ENCODE peak calls at places on chromosomes 6 and 20, in five cellular contexts. One of them, this sample, is unnamed.

GRCh38 chr6:70901324-70901723 is 55.5 kb downstream of the B3GAT2 start:
- DNase-seq in AG04450: no peak
- DNase-seq in SK-N-SH: no peak
- DNase-seq in IMR-90: no peak
- DNase-seq in stomach: no peak
- DNase-seq in this sample: no peak

GRCh38 chr6:167567142-167568033 is 242.5 kb downstream of the TTLL2 start:
- DNase-seq in AG04450: no peak
- DNase-seq in SK-N-SH: no peak
- DNase-seq in IMR-90: no peak
- DNase-seq in stomach: no peak
- DNase-seq in this sample: no peak

GRCh38 chr20:33915726-33916331 is 77.9 kb upstream of the RALY start:
- DNase-seq in AG04450: no peak
- DNase-seq in SK-N-SH: peak; percentile 44
- DNase-seq in IMR-90: no peak
- DNase-seq in stomach: peak; percentile 52
- DNase-seq in this sample: no peak

GRCh38 chr20:58313366-58313765 is 3.9 kb downstream of the RAB22A start:
- DNase-seq in AG04450: no peak
- DNase-seq in SK-N-SH: no peak
- DNase-seq in IMR-90: no peak
- DNase-seq in stomach: no peak
- DNase-seq in this sample: no peak

GRCh38 chr6:53728570-53729194 is 63.1 kb upstream of the KLHL31 start:
- DNase-seq in AG04450: peak; percentile 11
- DNase-seq in SK-N-SH: peak; percentile 54
- DNase-seq in IMR-90: peak; percentile 49
- DNase-seq in stomach: peak; percentile 61
- DNase-seq in this sample: peak; percentile 53

GRCh38 chr6:22363166-22363965 is 66.5 kb upstream of the PRL start:
- DNase-seq in AG04450: no peak
- DNase-seq in SK-N-SH: no peak
- DNase-seq in IMR-90: no peak
- DNase-seq in stomach: no peak
- DNase-seq in this sample: no peak

GRCh38 chr6:170134077-170135040 is 156.5 kb downstream of the DLL1 start:
- DNase-seq in AG04450: no peak
- DNase-seq in SK-N-SH: no peak
- DNase-seq in IMR-90: no peak
- DNase-seq in stomach: peak; percentile 70
- DNase-seq in this sample: no peak

GRCh38 chr20:63117151-63117550 is 98.8 kb downstream of the YTHDF1 start:
- DNase-seq in AG04450: no peak
- DNase-seq in SK-N-SH: no peak
- DNase-seq in IMR-90: no peak
- DNase-seq in stomach: no peak
- DNase-seq in this sample: no peak

GRCh38 chr6:112296122-112296521 is 41.8 kb upstream of the LAMA4 start:
- DNase-seq in AG04450: no peak
- DNase-seq in SK-N-SH: no peak
- DNase-seq in IMR-90: peak; percentile 67
- DNase-seq in stomach: no peak
- DNase-seq in this sample: peak; percentile 5

GRCh38 chr20:44714102-44714700 is 968 bp upstream of the CCN5 start:
- DNase-seq in AG04450: no peak
- DNase-seq in SK-N-SH: no peak
- DNase-seq in IMR-90: no peak
- DNase-seq in stomach: peak; percentile 44
- DNase-seq in this sample: peak; percentile 22

GRCh38 chr20:44717986-44718385 is 2.8 kb downstream of the CCN5 start:
- DNase-seq in AG04450: no peak
- DNase-seq in SK-N-SH: peak; percentile 58
- DNase-seq in IMR-90: no peak
- DNase-seq in stomach: no peak
- DNase-seq in this sample: no peak

GRCh38 chr20:44716309-44717106 is 1.3 kb downstream of the CCN5 start:
- DNase-seq in AG04450: no peak
- DNase-seq in SK-N-SH: no peak
- DNase-seq in IMR-90: no peak
- DNase-seq in stomach: no peak
- DNase-seq in this sample: no peak

GRCh38 chr20:44715495-44716308 is 533 bp downstream of the CCN5 start:
- DNase-seq in AG04450: no peak
- DNase-seq in SK-N-SH: no peak
- DNase-seq in IMR-90: no peak
- DNase-seq in stomach: no peak
- DNase-seq in this sample: no peak

GRCh38 chr20:44714701-44715494 is at the start of gene CCN5:
- DNase-seq in AG04450: no peak
- DNase-seq in SK-N-SH: peak; percentile 67
- DNase-seq in IMR-90: peak; percentile 64
- DNase-seq in stomach: peak; percentile 93
- DNase-seq in this sample: peak; percentile 88
- H3K27ac ChIP-seq in AG04450: no peak within 1 kb of the TSS
- H3K27ac ChIP-seq in SK-N-SH: no peak within 1 kb of the TSS
- H3K27ac ChIP-seq in IMR-90: peak within 1 kb of the TSS; percentile 6
- H3K27ac ChIP-seq in stomach: peak within 1 kb of the TSS; percentile 62
- H3K27ac ChIP-seq in this sample: peak within 1 kb of the TSS; percentile 49

GRCh38 chr6:166173292-166173951 is 5.8 kb upstream of the TBXT start:
- DNase-seq in AG04450: no peak
- DNase-seq in SK-N-SH: peak; percentile 49
- DNase-seq in IMR-90: no peak
- DNase-seq in stomach: peak; percentile 40
- DNase-seq in this sample: peak; percentile 88
- H3K27me3 ChIP-seq in AG04450: peaks cover 47% of the 10 kb centered on the region
- H3K27me3 ChIP-seq in SK-N-SH: peaks cover 43% of the 10 kb centered on the region
- H3K27me3 ChIP-seq in IMR-90: peaks cover 45% of the 10 kb centered on the region
- H3K27me3 ChIP-seq in stomach: peaks cover 68% of the 10 kb centered on the region
- H3K27me3 ChIP-seq in this sample: no peaks in the 10 kb centered on the region

DNA sequence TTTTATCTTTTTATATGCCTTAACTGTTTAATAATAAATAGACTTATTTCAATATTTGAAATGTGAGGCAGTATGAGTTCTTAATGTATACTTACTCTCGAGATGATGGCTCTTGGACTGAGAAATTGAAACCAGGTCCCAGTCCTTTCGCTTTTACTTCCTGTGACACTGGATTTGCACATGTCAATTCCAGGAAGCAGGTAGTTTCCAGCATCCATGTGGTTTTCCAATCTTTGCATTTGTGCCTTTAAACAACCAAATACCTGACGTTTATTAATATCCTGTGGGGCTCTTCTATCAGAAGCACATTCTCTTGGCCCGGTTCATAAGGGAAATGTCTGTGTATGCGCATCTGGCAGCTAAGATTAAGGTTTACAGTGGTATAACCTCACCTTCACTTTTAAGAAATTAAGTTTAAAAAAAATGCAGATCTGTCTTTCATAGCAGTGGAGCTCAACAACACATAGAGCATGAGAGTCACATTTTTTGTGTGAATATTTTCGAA is 13.1 kb downstream of the UTRN start:
- DNase-seq in AG04450: no peak
- DNase-seq in SK-N-SH: no peak
- DNase-seq in IMR-90: no peak
- DNase-seq in stomach: no peak
- DNase-seq in this sample: no peak
- H3K4me3 ChIP-seq in AG04450: no peak overlapping the region
- H3K4me3 ChIP-seq in SK-N-SH: no peak overlapping the region
- H3K4me3 ChIP-seq in IMR-90: no peak overlapping the region
- H3K4me3 ChIP-seq in stomach: peak overlapping the region; percentile 17
- H3K4me3 ChIP-seq in this sample: no peak overlapping the region

GRCh38 chr6:89669002-89669401 is 30.5 kb upstream of the LYRM2 start:
- DNase-seq in AG04450: no peak
- DNase-seq in SK-N-SH: no peak
- DNase-seq in IMR-90: peak; percentile 44
- DNase-seq in stomach: no peak
- DNase-seq in this sample: no peak
- H3K27ac ChIP-seq in AG04450: no peak overlapping the region
- H3K27ac ChIP-seq in SK-N-SH: no peak overlapping the region
- H3K27ac ChIP-seq in IMR-90: no peak overlapping the region
- H3K27ac ChIP-seq in stomach: no peak overlapping the region
- H3K27ac ChIP-seq in this sample: no peak overlapping the region

GRCh38 chr6:1312193-1312443 is 220 bp downstream of the FOXQ1 start:
- DNase-seq in AG04450: no peak
- DNase-seq in SK-N-SH: peak; percentile 21
- DNase-seq in IMR-90: no peak
- DNase-seq in stomach: no peak
- DNase-seq in this sample: no peak
- H3K27me3 ChIP-seq in AG04450: peaks cover 68% of the 10 kb centered on the region
- H3K27me3 ChIP-seq in SK-N-SH: peaks cover 69% of the 10 kb centered on the region
- H3K27me3 ChIP-seq in IMR-90: peaks cover 72% of the 10 kb centered on the region
- H3K27me3 ChIP-seq in stomach: peaks cover 74% of the 10 kb centered on the region
- H3K27me3 ChIP-seq in this sample: no peaks in the 10 kb centered on the region

DNA sequence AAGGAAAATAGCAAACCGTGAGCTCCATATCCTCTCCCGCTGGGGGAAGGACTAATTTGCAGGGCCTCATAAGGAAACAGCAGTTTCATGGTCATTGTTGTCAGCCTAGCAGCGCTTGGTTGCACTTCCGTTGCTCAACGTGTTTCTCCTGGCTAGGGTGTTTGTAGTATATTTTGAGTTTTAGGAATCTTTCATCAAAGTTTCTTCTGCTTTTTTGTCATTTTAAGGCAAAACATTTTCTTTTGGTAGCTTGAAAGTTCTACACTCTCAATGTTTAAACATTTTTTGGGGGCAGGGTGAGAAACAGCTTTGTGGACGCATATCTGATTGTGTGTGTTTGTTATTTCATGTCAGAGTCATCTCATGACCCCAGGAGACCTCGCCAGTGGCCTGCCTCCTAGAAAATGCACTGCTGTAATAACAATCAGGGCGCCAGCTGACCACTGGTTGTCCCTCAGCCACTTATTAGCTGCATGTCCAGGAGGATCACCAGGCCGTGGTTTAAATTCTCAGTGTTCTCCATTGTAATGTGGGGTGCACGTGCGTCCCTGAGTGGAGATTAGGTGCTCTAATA is 20.6 kb downstream of the JARID2 start:
- DNase-seq in AG04450: no peak
- DNase-seq in SK-N-SH: no peak
- DNase-seq in IMR-90: no peak
- DNase-seq in stomach: no peak
- DNase-seq in this sample: no peak
- H3K4me3 ChIP-seq in AG04450: no peak overlapping the region
- H3K4me3 ChIP-seq in SK-N-SH: no peak overlapping the region
- H3K4me3 ChIP-seq in IMR-90: no peak overlapping the region
- H3K4me3 ChIP-seq in stomach: no peak overlapping the region
- H3K4me3 ChIP-seq in this sample: no peak overlapping the region

DNA sequence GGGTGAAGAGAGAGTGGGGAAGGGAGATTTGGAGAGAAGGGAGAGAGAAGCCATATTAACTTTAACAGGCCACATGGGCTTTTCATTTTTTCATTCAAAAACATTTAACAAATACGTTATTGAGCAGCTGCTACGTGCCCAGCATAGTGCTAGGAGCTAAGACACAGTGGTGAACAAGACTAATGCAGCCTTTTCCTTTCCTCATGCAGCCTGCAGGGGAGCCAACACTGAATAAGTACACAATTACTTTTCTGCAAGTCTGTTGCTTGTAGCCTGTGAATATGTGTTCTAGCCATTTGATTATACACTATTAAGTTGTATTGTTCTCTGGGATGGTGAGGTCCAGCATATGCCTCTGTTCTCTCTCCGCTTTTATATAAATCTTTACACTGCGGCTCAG is 1.9 kb upstream of the BLOC1S5 start:
- DNase-seq in AG04450: no peak
- DNase-seq in SK-N-SH: no peak
- DNase-seq in IMR-90: no peak
- DNase-seq in stomach: no peak
- DNase-seq in this sample: no peak
- H3K27ac ChIP-seq in AG04450: no peak overlapping the region
- H3K27ac ChIP-seq in SK-N-SH: no peak overlapping the region
- H3K27ac ChIP-seq in IMR-90: no peak overlapping the region
- H3K27ac ChIP-seq in stomach: no peak overlapping the region
- H3K27ac ChIP-seq in this sample: no peak overlapping the region